ENCODE peak calls at places on chromosomes 12 and 14, in eight cellular contexts. One of them, this sample, is unnamed.

GRCh38 chr12:124621296-124621660 is 53.9 kb upstream of the NCOR2 start:
- DNase-seq in WTC11: peak; percentile 38
- DNase-seq in A549: no peak
- DNase-seq in endothelial cell of umbilical vein: no peak
- DNase-seq in SK-N-SH: no peak
- DNase-seq in HCT116: no peak
- DNase-seq in K562: no peak
- DNase-seq in NB4: no peak
- DNase-seq in this sample: peak; percentile 27

GRCh38 chr12:121781751-121782615 is 11.5 kb downstream of the RHOF start:
- DNase-seq in A549: no peak
- DNase-seq in K562: peak; percentile 74
- DNase-seq in WTC11: no peak
- DNase-seq in NB4: no peak
- DNase-seq in endothelial cell of umbilical vein: no peak
- DNase-seq in HCT116: no peak
- DNase-seq in SK-N-SH: no peak
- DNase-seq in this sample: no peak

GRCh38 chr14:91154851-91155625 is 41.2 kb downstream of the DGLUCY start:
- DNase-seq in HCT116: peak; percentile 29
- DNase-seq in SK-N-SH: peak; percentile 40
- DNase-seq in NB4: peak; percentile 61
- DNase-seq in WTC11: no peak
- DNase-seq in K562: peak; percentile 71
- DNase-seq in A549: no peak
- DNase-seq in endothelial cell of umbilical vein: peak; percentile 88
- DNase-seq in this sample: no peak

GRCh38 chr12:58041441-58041840 is 100.1 kb downstream of the ATP23 start:
- DNase-seq in endothelial cell of umbilical vein: no peak
- DNase-seq in K562: no peak
- DNase-seq in SK-N-SH: no peak
- DNase-seq in A549: no peak
- DNase-seq in NB4: no peak
- DNase-seq in WTC11: no peak
- DNase-seq in HCT116: no peak
- DNase-seq in this sample: no peak

GRCh38 chr14:63039800-63040380 is 5.4 kb downstream of the KCNH5 start:
- DNase-seq in WTC11: no peak
- DNase-seq in endothelial cell of umbilical vein: peak; percentile 66
- DNase-seq in SK-N-SH: peak; percentile 35
- DNase-seq in K562: peak; percentile 3
- DNase-seq in HCT116: no peak
- DNase-seq in NB4: peak; percentile 18
- DNase-seq in A549: no peak
- DNase-seq in this sample: no peak

GRCh38 chr14:94136575-94137331 is 7.3 kb upstream of the IFI27L2 start:
- DNase-seq in WTC11: peak; percentile 93
- DNase-seq in SK-N-SH: peak; percentile 81
- DNase-seq in A549: peak; percentile 74
- DNase-seq in K562: peak; percentile 77
- DNase-seq in endothelial cell of umbilical vein: peak; percentile 80
- DNase-seq in NB4: peak; percentile 78
- DNase-seq in HCT116: peak; percentile 78
- DNase-seq in this sample: peak; percentile 97

GRCh38 chr12:130288201-130288600 is 49.5 kb upstream of the PIWIL1 start:
- DNase-seq in NB4: no peak
- DNase-seq in A549: no peak
- DNase-seq in endothelial cell of umbilical vein: no peak
- DNase-seq in SK-N-SH: no peak
- DNase-seq in K562: no peak
- DNase-seq in HCT116: no peak
- DNase-seq in WTC11: no peak
- DNase-seq in this sample: no peak

GRCh38 chr12:104670439-104671406 is 214.0 kb downstream of the CHST11 start:
- DNase-seq in SK-N-SH: no peak
- DNase-seq in K562: peak; percentile 33
- DNase-seq in A549: peak; percentile 21
- DNase-seq in HCT116: peak; percentile 16
- DNase-seq in WTC11: no peak
- DNase-seq in endothelial cell of umbilical vein: no peak
- DNase-seq in NB4: peak; percentile 58
- DNase-seq in this sample: no peak

GRCh38 chr14:98296895-98297294 is 975.1 kb downstream of the BCL11B start:
- DNase-seq in A549: no peak
- DNase-seq in WTC11: no peak
- DNase-seq in endothelial cell of umbilical vein: no peak
- DNase-seq in HCT116: no peak
- DNase-seq in NB4: no peak
- DNase-seq in K562: no peak
- DNase-seq in SK-N-SH: no peak
- DNase-seq in this sample: no peak

GRCh38 chr12:116247377-116247776 is 30.1 kb downstream of the MED13L start:
- DNase-seq in endothelial cell of umbilical vein: no peak
- DNase-seq in HCT116: no peak
- DNase-seq in WTC11: no peak
- DNase-seq in NB4: no peak
- DNase-seq in A549: no peak
- DNase-seq in K562: no peak
- DNase-seq in SK-N-SH: no peak
- DNase-seq in this sample: no peak

GRCh38 chr12:105580841-105581352 is 250.4 kb downstream of the C12orf75 start:
- DNase-seq in SK-N-SH: no peak
- DNase-seq in NB4: no peak
- DNase-seq in K562: no peak
- DNase-seq in endothelial cell of umbilical vein: peak; percentile 71
- DNase-seq in A549: no peak
- DNase-seq in HCT116: peak; percentile 8
- DNase-seq in WTC11: no peak
- DNase-seq in this sample: no peak

DNA sequence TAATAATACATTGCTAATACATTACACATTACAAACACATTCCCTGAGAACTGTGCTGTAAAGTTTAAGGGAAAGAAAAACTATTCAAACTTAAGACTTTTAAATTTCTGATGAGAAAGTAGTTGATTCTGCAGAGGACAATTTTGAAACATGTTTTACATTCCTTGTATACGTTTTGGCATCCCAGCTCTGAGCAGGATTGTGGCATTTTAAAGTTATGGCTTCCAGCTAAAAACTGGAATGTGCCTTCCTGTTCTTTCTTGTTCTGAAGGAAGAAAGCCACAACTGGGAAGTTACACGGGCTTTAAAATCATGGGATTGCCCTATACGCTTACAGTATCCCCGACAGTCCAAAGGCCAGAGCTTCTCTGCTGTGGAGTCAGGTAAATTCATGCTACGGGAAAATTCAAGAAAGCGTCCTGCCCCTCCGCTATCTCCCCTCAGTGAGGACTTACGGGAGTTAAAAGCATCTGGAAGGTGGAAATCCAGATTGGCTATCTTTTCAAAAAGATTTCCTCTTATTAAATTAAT is 10.8 kb upstream of the KLHL42 start:
- DNase-seq in WTC11: no peak
- DNase-seq in NB4: no peak
- DNase-seq in K562: no peak
- DNase-seq in A549: no peak
- DNase-seq in endothelial cell of umbilical vein: no peak
- DNase-seq in HCT116: no peak
- DNase-seq in SK-N-SH: no peak
- DNase-seq in this sample: no peak
- TF ChIP-seq MAX in WTC11: no peak
- TF ChIP-seq MAX in NB4: no peak
- TF ChIP-seq MAX in K562: no peak
- TF ChIP-seq MAX in A549: no peak
- TF ChIP-seq MAX in endothelial cell of umbilical vein: no peak
- TF ChIP-seq MAX in HCT116: no peak
- TF ChIP-seq MAX in SK-N-SH: no peak
- TF ChIP-seq MAX in this sample: no peak

DNA sequence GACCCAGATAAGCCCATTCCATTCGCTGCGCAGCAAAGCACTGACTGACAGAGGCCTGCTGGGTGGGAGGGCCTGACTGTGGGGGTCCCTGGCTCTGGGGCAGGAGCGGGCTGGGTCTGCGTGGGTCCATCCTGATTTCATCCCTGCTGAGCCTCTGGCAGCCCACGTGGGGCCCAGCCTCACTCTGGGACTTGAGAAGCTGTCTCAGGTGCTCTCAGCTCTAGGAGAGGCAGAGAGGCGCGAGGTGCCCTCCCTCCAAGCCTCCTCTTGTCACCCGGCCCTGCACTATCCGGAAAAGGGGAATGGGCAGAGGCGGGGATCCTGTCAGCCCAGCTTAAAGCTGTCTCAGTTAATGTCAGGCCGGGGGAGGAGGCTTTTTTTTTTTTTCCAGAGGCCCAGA is 907 bp downstream of the ABCB9 start:
- DNase-seq in HCT116: no peak
- DNase-seq in K562: peak; percentile 38
- DNase-seq in NB4: no peak
- DNase-seq in SK-N-SH: no peak
- DNase-seq in WTC11: no peak
- DNase-seq in endothelial cell of umbilical vein: no peak
- DNase-seq in A549: no peak
- DNase-seq in this sample: no peak
- TF ChIP-seq MAX in HCT116: no peak
- TF ChIP-seq MAX in K562: no peak
- TF ChIP-seq MAX in NB4: no peak
- TF ChIP-seq MAX in SK-N-SH: no peak
- TF ChIP-seq MAX in WTC11: no peak
- TF ChIP-seq MAX in endothelial cell of umbilical vein: no peak
- TF ChIP-seq MAX in A549: no peak
- TF ChIP-seq MAX in this sample: no peak

GRCh38 chr14:69366069-69366468 is 32.0 kb downstream of the ERH start:
- DNase-seq in HCT116: no peak
- DNase-seq in SK-N-SH: no peak
- DNase-seq in NB4: no peak
- DNase-seq in endothelial cell of umbilical vein: no peak
- DNase-seq in K562: no peak
- DNase-seq in A549: no peak
- DNase-seq in WTC11: no peak
- DNase-seq in this sample: no peak

GRCh38 chr14:69366761-69367160 is 31.3 kb downstream of the ERH start:
- DNase-seq in HCT116: no peak
- DNase-seq in NB4: no peak
- DNase-seq in A549: no peak
- DNase-seq in WTC11: no peak
- DNase-seq in K562: no peak
- DNase-seq in SK-N-SH: no peak
- DNase-seq in endothelial cell of umbilical vein: no peak
- DNase-seq in this sample: no peak

GRCh38 chr14:69363964-69364363 is 34.1 kb downstream of the ERH start:
- DNase-seq in K562: no peak
- DNase-seq in WTC11: no peak
- DNase-seq in SK-N-SH: no peak
- DNase-seq in HCT116: no peak
- DNase-seq in endothelial cell of umbilical vein: no peak
- DNase-seq in NB4: no peak
- DNase-seq in A549: no peak
- DNase-seq in this sample: no peak

GRCh38 chr14:69360438-69361108 is 37.5 kb downstream of the ERH start:
- DNase-seq in A549: no peak
- DNase-seq in endothelial cell of umbilical vein: no peak
- DNase-seq in K562: no peak
- DNase-seq in SK-N-SH: no peak
- DNase-seq in HCT116: no peak
- DNase-seq in NB4: peak; percentile 54
- DNase-seq in WTC11: no peak
- DNase-seq in this sample: no peak

GRCh38 chr14:69363055-69363454 is 35.0 kb downstream of the ERH start:
- DNase-seq in A549: no peak
- DNase-seq in NB4: no peak
- DNase-seq in HCT116: no peak
- DNase-seq in K562: peak; percentile 14
- DNase-seq in endothelial cell of umbilical vein: no peak
- DNase-seq in WTC11: peak; percentile 63
- DNase-seq in SK-N-SH: peak; percentile 78
- DNase-seq in this sample: peak; percentile 27
- TF ChIP-seq MAX in A549: no peak
- TF ChIP-seq MAX in NB4: no peak
- TF ChIP-seq MAX in HCT116: no peak
- TF ChIP-seq MAX in K562: no peak
- TF ChIP-seq MAX in endothelial cell of umbilical vein: no peak
- TF ChIP-seq MAX in WTC11: no peak
- TF ChIP-seq MAX in SK-N-SH: no peak
- TF ChIP-seq MAX in this sample: peak; percentile 69

GRCh38 chr14:32300146-32300545 is 29.0 kb upstream of the AKAP6 start:
- DNase-seq in K562: no peak
- DNase-seq in HCT116: no peak
- DNase-seq in WTC11: no peak
- DNase-seq in endothelial cell of umbilical vein: no peak
- DNase-seq in SK-N-SH: no peak
- DNase-seq in NB4: no peak
- DNase-seq in A549: no peak
- DNase-seq in this sample: no peak

GRCh38 chr14:32303865-32304264 is 25.2 kb upstream of the AKAP6 start:
- DNase-seq in endothelial cell of umbilical vein: no peak
- DNase-seq in A549: no peak
- DNase-seq in SK-N-SH: no peak
- DNase-seq in NB4: no peak
- DNase-seq in HCT116: no peak
- DNase-seq in K562: no peak
- DNase-seq in WTC11: no peak
- DNase-seq in this sample: no peak

GRCh38 chr14:32298346-32298745 is 30.8 kb upstream of the AKAP6 start:
- DNase-seq in SK-N-SH: no peak
- DNase-seq in WTC11: no peak
- DNase-seq in A549: no peak
- DNase-seq in HCT116: no peak
- DNase-seq in NB4: no peak
- DNase-seq in endothelial cell of umbilical vein: no peak
- DNase-seq in K562: no peak
- DNase-seq in this sample: no peak
- TF ChIP-seq MAX in SK-N-SH: no peak
- TF ChIP-seq MAX in WTC11: no peak
- TF ChIP-seq MAX in A549: no peak
- TF ChIP-seq MAX in HCT116: no peak
- TF ChIP-seq MAX in NB4: no peak
- TF ChIP-seq MAX in endothelial cell of umbilical vein: no peak
- TF ChIP-seq MAX in K562: no peak
- TF ChIP-seq MAX in this sample: no peak

DNA sequence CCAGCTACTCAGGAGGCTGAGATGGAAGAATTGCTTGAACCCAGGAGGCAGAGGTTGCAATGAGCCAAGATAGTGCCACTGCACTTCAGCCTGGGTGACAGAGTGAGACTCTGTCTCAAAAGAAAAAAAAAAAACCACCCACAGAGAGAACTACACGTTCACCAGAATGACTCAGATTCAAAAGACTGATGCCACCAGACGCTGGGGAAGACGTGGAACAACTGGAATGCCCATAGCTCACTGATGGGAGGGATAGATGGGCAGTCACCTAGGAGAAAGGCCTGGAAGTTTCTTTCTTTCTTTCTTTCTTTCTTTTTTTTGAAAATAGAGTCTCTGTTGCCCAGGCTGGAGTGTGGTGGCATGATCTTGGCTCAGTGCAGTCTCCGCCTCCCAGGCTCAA is 10.0 kb upstream of the KLC1 start:
- DNase-seq in K562: no peak
- DNase-seq in WTC11: no peak
- DNase-seq in SK-N-SH: no peak
- DNase-seq in NB4: no peak
- DNase-seq in endothelial cell of umbilical vein: no peak
- DNase-seq in HCT116: no peak
- DNase-seq in A549: no peak
- DNase-seq in this sample: no peak
- TF ChIP-seq MAX in K562: no peak
- TF ChIP-seq MAX in WTC11: no peak
- TF ChIP-seq MAX in SK-N-SH: no peak
- TF ChIP-seq MAX in NB4: no peak
- TF ChIP-seq MAX in endothelial cell of umbilical vein: no peak
- TF ChIP-seq MAX in HCT116: no peak
- TF ChIP-seq MAX in A549: no peak
- TF ChIP-seq MAX in this sample: no peak